ENCODE peak calls at places on chromosomes 1 and 21, in six cellular contexts. S, U, V, L, M and H are unnamed samples.
A peak's percentile ranks its signal among the peaks of the same experiment; 100 is the strongest.

GRCh38 chr1:155134858-155135415 is 715 bp upstream of the SLC50A1 start:
- DNase-seq in S (peak; percentile 97), U (peak; percentile 91), V (peak; percentile 52), L (peak; percentile 93), M (peak; percentile 91), H (peak; percentile 96)

GRCh38 chr1:35603468-35603867 is 30.4 kb downstream of the TFAP2E start:
- DNase-seq in S (no peak), U (no peak), V (no peak), L (peak; percentile 58), M (no peak), H (no peak)

GRCh38 chr1:7679873-7680790 is 91.0 kb upstream of the VAMP3 start:
- DNase-seq in S (peak; percentile 13), U (peak; percentile 76), V (no peak), L (peak; percentile 62), M (peak; percentile 53), H (peak; percentile 34)

GRCh38 chr21:45336870-45337269 is 49.2 kb upstream of the POFUT2 start:
- DNase-seq in S (peak; percentile 33), U (peak; percentile 15), V (no peak), L (no peak), M (no peak), H (peak; percentile 86)

GRCh38 chr1:54137532-54138061 is 15.2 kb downstream of the CDCP2 start:
- DNase-seq in S (peak; percentile 50), U (no peak), V (no peak), L (no peak), M (peak; percentile 48), H (peak; percentile 11)

GRCh38 chr1:199515261-199515660 is 512.2 kb upstream of the NR5A2 start:
- DNase-seq in S (no peak), U (no peak), V (no peak), L (no peak), M (no peak), H (no peak)

GRCh38 chr1:33242652-33243051 is 13.6 kb upstream of the ZNF362 start:
- DNase-seq in S (no peak), U (no peak), V (no peak), L (no peak), M (no peak), H (no peak)

GRCh38 chr1:156851779-156852413 is 7.0 kb downstream of the INSRR start:
- DNase-seq in S (no peak), U (peak; percentile 88), V (no peak), L (peak; percentile 50), M (no peak), H (peak; percentile 41)

GRCh38 chr1:84344286-84344685 is 42.8 kb downstream of the SAMD13 start:
- DNase-seq in S (peak; percentile 78), U (no peak), V (no peak), L (no peak), M (no peak), H (no peak)

GRCh38 chr21:45299864-45300785 is 12.4 kb upstream of the POFUT2 start:
- DNase-seq in S (peak; percentile 81), U (no peak), V (no peak), L (no peak), M (peak; percentile 19), H (no peak)

GRCh38 chr1:213287987-213288386 is 236.9 kb downstream of the RPS6KC1 start:
- DNase-seq in S (no peak), U (no peak), V (no peak), L (no peak), M (no peak), H (no peak)

GRCh38 chr1:228650141-228650540 is 85.1 kb upstream of the RHOU start:
- DNase-seq in S (no peak), U (peak; percentile 23), V (no peak), L (no peak), M (no peak), H (no peak)

GRCh38 chr1:203799157-203799556 is 3.7 kb downstream of the ZBED6 start:
- DNase-seq in S (no peak), U (no peak), V (no peak), L (no peak), M (no peak), H (no peak)

GRCh38 chr1:3369437-3370076 is 84.9 kb upstream of the ARHGEF16 start:
- DNase-seq in S (peak; percentile 78), U (peak; percentile 69), V (no peak), L (peak; percentile 71), M (peak; percentile 59), H (peak; percentile 69)

GRCh38 chr1:87246436-87246835 is 82.2 kb upstream of the LMO4 start:
- DNase-seq in S (no peak), U (no peak), V (no peak), L (no peak), M (no peak), H (no peak)

GRCh38 chr21:25878334-25878733 is 143.6 kb downstream of the GABPA start:
- DNase-seq in S (peak; percentile 18), U (no peak), V (no peak), L (no peak), M (no peak), H (no peak)

GRCh38 chr21:31665397-31665796 is 5.9 kb downstream of the SOD1 start:
- DNase-seq in S (peak; percentile 54), U (no peak), V (no peak), L (no peak), M (no peak), H (no peak)

GRCh38 chr1:27518808-27519207 is 28.8 kb upstream of the WASF2 start:
- DNase-seq in S (no peak), U (no peak), V (no peak), L (no peak), M (no peak), H (no peak)

GRCh38 chr1:27519341-27520258 is 29.6 kb upstream of the WASF2 start:
- DNase-seq in S (no peak), U (peak; percentile 77), V (no peak), L (peak; percentile 83), M (no peak), H (peak; percentile 85)

GRCh38 chr1:27515626-27516025 is 25.7 kb upstream of the WASF2 start:
- DNase-seq in S (no peak), U (no peak), V (no peak), L (no peak), M (no peak), H (no peak)

GRCh38 chr1:27517305-27517704 is 27.3 kb upstream of the WASF2 start:
- DNase-seq in S (no peak), U (no peak), V (no peak), L (no peak), M (no peak), H (no peak)

GRCh38 chr1:27517907-27518718 is 28.1 kb upstream of the WASF2 start:
- DNase-seq in S (no peak), U (no peak), V (no peak), L (no peak), M (no peak), H (peak; percentile 68)
- TF ChIP-seq POLR2A in S (no peak), U (no peak), V (no peak), L (no peak), M (no peak), H (no peak)

DNA sequence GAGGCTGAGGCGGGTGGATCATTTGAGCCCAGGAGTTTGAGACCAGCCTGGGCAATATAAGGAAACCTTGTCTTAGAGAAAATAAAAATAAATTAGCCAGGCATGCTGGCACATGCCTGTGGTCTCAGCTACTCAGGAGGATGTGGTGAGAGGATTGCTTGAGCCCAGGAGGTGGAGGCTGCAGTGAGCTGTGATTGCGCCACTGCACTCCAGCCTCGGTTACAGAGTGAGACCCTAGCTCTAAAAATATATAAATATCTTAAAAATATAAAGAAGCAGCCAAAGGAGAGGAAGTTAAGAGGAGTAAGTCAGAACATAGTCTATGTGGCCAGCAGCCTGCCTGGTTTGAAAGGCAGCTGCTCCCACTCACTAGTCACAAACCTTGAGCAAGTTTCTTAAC is 4.5 kb upstream of the IL10RB start:
- DNase-seq in S (peak; percentile 62), U (no peak), V (no peak), L (peak; percentile 34), M (no peak), H (no peak)
- TF ChIP-seq POLR2A in S (no peak), U (no peak), V (no peak), L (no peak), M (no peak), H (no peak)

GRCh38 chr21:33641339-33642026 is at the start of gene CRYZL1:
- DNase-seq in S (peak; percentile 99), U (peak; percentile 100), V (peak; percentile 99), L (peak; percentile 100), M (peak; percentile 100), H (peak; percentile 100)

GRCh38 chr21:33643658-33644311 is 1.5 kb downstream of the ITSN1 start:
- DNase-seq in S (no peak), U (no peak), V (no peak), L (peak; percentile 39), M (no peak), H (no peak)

GRCh38 chr21:33642896-33643657 is 776 bp downstream of the ITSN1 start:
- DNase-seq in S (peak; percentile 36), U (peak; percentile 55), V (no peak), L (peak; percentile 41), M (peak; percentile 33), H (peak; percentile 39)

GRCh38 chr21:33640697-33641338 is 723 bp downstream of the CRYZL1 start:
- DNase-seq in S (peak; percentile 22), U (no peak), V (no peak), L (peak; percentile 36), M (no peak), H (no peak)

DNA sequence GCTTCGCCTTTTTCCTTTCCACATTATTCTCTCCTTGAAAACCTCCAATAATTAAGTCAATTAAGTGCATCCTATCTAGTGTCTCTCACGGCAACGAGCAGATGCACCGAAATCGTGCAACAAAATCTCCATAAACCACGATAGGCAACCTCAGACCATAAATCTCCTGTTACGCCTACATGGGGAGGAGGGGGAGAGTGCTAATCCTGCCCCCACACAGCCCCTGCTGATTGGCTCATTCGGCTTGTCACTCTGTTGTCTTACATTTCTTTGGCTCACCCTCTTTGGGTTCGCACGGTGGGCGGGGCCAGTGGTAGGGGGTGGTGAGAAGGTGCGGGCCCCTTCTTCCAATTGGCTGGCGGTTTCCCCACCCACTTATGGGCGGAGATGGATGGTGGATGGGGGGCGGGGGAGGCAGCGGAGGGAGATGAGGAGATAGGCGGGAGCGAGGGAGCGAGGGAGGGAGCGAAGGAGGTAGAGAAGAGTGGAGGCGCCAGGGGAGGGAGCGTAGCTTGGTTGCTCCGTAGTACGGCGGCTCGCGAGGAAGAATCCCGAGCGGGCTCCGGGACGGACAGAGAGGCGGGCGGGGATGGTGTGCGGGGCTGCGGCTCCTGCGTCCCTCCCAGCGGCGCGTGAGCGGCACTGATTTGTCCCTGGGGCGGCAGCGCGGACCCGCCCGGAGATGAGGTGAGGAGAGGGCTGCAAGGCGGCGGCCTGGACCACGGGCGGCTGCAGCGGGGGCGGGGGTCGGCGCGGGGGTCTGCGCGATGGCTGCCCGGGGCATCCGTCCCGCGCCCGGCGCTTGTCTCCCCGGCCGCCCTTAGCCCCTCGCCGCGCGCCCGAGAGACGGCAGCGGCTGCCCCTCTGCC is at the start of gene ITSN1:
- DNase-seq in S (peak; percentile 99), U (peak; percentile 100), V (peak; percentile 99), L (peak; percentile 100), M (peak; percentile 100), H (peak; percentile 100)
- TF ChIP-seq POLR2A in S (peak; percentile 52), U (peak; percentile 60), V (no peak), L (peak; percentile 95), M (peak; percentile 90), H (no peak)

DNA sequence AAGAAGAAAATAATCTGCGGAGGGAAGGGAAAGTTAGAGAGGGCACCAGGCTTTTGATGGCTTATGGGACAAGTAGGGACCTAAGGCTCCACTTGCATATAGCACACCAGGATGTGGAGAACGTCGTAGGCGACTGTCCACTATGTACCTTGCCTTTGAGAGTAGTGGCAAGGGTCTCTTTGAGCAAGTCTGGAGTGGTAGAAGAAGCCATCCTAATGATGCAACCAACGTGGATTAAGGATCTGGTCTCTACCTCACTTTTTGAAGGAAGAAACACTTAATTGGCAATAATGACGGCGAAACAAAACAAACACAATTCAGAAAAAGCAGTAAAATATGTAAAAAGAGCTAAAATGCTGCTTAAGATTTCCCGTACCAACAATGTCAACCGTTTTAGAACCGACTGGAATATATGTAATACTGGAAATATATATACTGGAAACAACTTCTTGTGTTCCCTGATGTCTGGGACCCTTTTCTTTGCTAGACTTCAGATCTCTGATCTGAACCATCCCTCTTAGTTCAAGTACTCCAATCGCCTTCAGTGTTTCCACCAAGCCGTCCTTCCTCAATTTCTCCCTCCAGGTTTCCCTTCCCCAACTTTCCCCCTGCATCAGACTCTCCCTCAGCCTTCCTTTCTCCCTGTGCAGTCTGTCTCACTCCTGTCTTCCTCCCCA is 821 bp upstream of the KHDRBS1 start:
- DNase-seq in S (no peak), U (no peak), V (no peak), L (no peak), M (no peak), H (no peak)
- TF ChIP-seq POLR2A in S (no peak), U (no peak), V (no peak), L (no peak), M (no peak), H (no peak)